ENCODE peak calls at places on chromosomes 12 and 14, in ten cellular contexts. A is fibroblast of lung; S is activated T-cell treated with anti-CD3 and anti-CD28 coated beads, Interleukin-2, amount 50 U/mL, for 24 hours; C is tibial artery; O is ELF-1; I is NCI-H774; V is activated T-helper 1 cell treated with Interleukin-2 at 50 U/mL for 16 hours; W is T-helper 2 cell; G is ACHN; J is BE2C. L is an unnamed sample.

GRCh38 chr12:98817779-98818178 is 172.7 kb downstream of the APAF1 start:
- DNase-seq in A (no peak), S (no peak), C (no peak), O (no peak), I (no peak), V (no peak), W (no peak), G (no peak), J (no peak), L (no peak)

GRCh38 chr12:25755681-25756260 is 202.7 kb upstream of the LMNTD1 start:
- DNase-seq in A (peak; percentile 19), S (no peak), C (no peak), O (no peak), I (no peak), V (no peak), W (no peak), G (no peak), J (no peak), L (no peak)

GRCh38 chr14:104851896-104852663 is 13.0 kb upstream of the CEP170B start:
- DNase-seq in A (no peak), S (no peak), C (no peak), O (no peak), I (no peak), V (no peak), W (no peak), G (no peak), J (no peak), L (no peak)

GRCh38 chr12:10016881-10017280 is 6.5 kb downstream of the CLEC12B start:
- DNase-seq in A (peak; percentile 35), S (no peak), C (no peak), O (no peak), I (no peak), V (no peak), W (no peak), G (no peak), J (no peak), L (no peak)

GRCh38 chr12:131456301-131457027 is 254.4 kb upstream of the SFSWAP start:
- DNase-seq in A (no peak), S (no peak), C (no peak), O (peak; percentile 41), I (peak; percentile 41), V (no peak), W (no peak), G (no peak), J (no peak), L (no peak)

GRCh38 chr12:78096909-78097597 is 266.4 kb downstream of the NAV3 start:
- DNase-seq in A (peak; percentile 56), S (no peak), C (no peak), O (no peak), I (no peak), V (no peak), W (no peak), G (no peak), J (no peak), L (no peak)

GRCh38 chr14:65156568-65157366 is 54.5 kb upstream of the MAX start:
- DNase-seq in A (peak; percentile 82), S (no peak), C (peak; percentile 53), O (peak; percentile 23), I (no peak), V (no peak), W (no peak), G (no peak), J (no peak), L (no peak)

GRCh38 chr12:6871052-6871957 is 1.8 kb downstream of the SPSB2 start:
- DNase-seq in A (peak; percentile 23), S (peak; percentile 60), C (no peak), O (peak; percentile 47), I (no peak), V (no peak), W (peak; percentile 25), G (peak; percentile 67), J (peak; percentile 48), L (no peak)

GRCh38 chr14:35122696-35123387 is 490 bp downstream of the PRORP start:
- DNase-seq in A (peak; percentile 33), S (no peak), C (peak; percentile 23), O (peak; percentile 77), I (no peak), V (no peak), W (no peak), G (peak; percentile 5), J (no peak), L (no peak)

L was measured in ureter.